ENCODE peak calls at places on chromosome 15, in six cellular contexts. G is stimulated activated CD4-positive, alpha-beta T cell treated with anti-CD3 and anti-CD28 coated beads, TNF-alpha, amount 100 ng/mL, for 1 hour; B is T-helper 1 cell; F is GM20000; M is retina; X is neural crest cell. D is an unnamed sample.

GRCh38 chr15:74453925-74454763 is 6.8 kb downstream of the UBL7 start:
- DNase-seq in B (no peak), M (no peak), X (no peak), G (no peak), F (no peak), D (peak)

GRCh38 chr15:61185759-61186158 is 43.3 kb downstream of the RORA start:
- DNase-seq in G (no peak), B (no peak), F (no peak), X (no peak), M (no peak), D (no peak)

GRCh38 chr15:101255615-101256350 is 3.9 kb upstream of the CHSY1 start:
- DNase-seq in F (no peak), B (no peak), G (no peak), X (no peak), M (no peak), D (no peak)

GRCh38 chr15:63715818-63716217 is 117.9 kb downstream of the HERC1 start:
- DNase-seq in M (no peak), B (no peak), F (no peak), X (no peak), G (no peak), D (no peak)

GRCh38 chr15:78299302-78300102 is at the start of gene SKIC8:
- DNase-seq in B (peak), G (peak), M (peak), F (peak), X (peak), D (peak)

GRCh38 chr15:72116680-72117447 is 1.1 kb downstream of the MYO9A start:
- DNase-seq in M (peak), F (no peak), B (no peak), X (peak), G (no peak), D (no peak)

GRCh38 chr15:82414536-82415191 is 15.0 kb upstream of the GOLGA6L9 start:
- DNase-seq in X (no peak), G (no peak), B (no peak), F (no peak), M (no peak), D (no peak)

GRCh38 chr15:59522988-59523461 is 85.0 kb downstream of the FAM81A start:
- DNase-seq in X (no peak), M (no peak), G (no peak), F (no peak), B (no peak), D (no peak)

GRCh38 chr15:50148362-50148963 is 29.4 kb upstream of the ATP8B4 start:
- DNase-seq in G (no peak), X (peak), B (no peak), M (peak), F (no peak), D (no peak)

GRCh38 chr15:25545889-25546288 is 107.1 kb upstream of the UBE3A start:
- DNase-seq in X (no peak), F (no peak), G (no peak), B (no peak), M (no peak), D (no peak)

GRCh38 chr15:45132844-45133560 is 3.2 kb downstream of the DUOX1 start:
- DNase-seq in F (no peak), M (no peak), X (no peak), B (no peak), G (no peak), D (no peak)

GRCh38 chr15:22979699-22980188 is 424 bp downstream of the CYFIP1 start:
- DNase-seq in B (no peak), M (no peak), G (no peak), F (peak), X (no peak), D (peak)

GRCh38 chr15:42724276-42724675 is 12.7 kb downstream of the CDAN1 start:
- DNase-seq in G (no peak), F (no peak), B (no peak), X (no peak), M (no peak), D (no peak)

GRCh38 chr15:89197503-89197971 is 23.8 kb downstream of the RLBP1 start:
- DNase-seq in M (peak), F (no peak), G (no peak), B (no peak), X (peak), D (no peak)

GRCh38 chr15:42082832-42083604 is 11.3 kb downstream of the PLA2G4D start:
- DNase-seq in X (no peak), M (no peak), B (no peak), G (no peak), F (no peak), D (no peak)

GRCh38 chr15:69105451-69105985 is 54.9 kb upstream of the GLCE start:
- DNase-seq in X (no peak), F (no peak), M (no peak), B (no peak), G (no peak), D (no peak)

GRCh38 chr15:38517312-38517711 is 47.3 kb downstream of the RASGRP1 start:
- DNase-seq in B (no peak), G (no peak), M (no peak), F (no peak), X (no peak), D (no peak)

GRCh38 chr15:63881431-63881830 is 47.7 kb upstream of the HERC1 start:
- DNase-seq in X (no peak), M (no peak), F (no peak), G (no peak), B (no peak), D (no peak)

GRCh38 chr15:100818927-100819326 is 60.7 kb upstream of the ALDH1A3 start:
- DNase-seq in B (no peak), G (no peak), F (no peak), X (no peak), M (no peak), D (no peak)

GRCh38 chr15:70243686-70244540 is 146.2 kb upstream of the TLE3 start:
- DNase-seq in M (peak), G (no peak), B (no peak), X (no peak), F (no peak), D (no peak)

D was measured in CD4-positive, CD25-positive, alpha-beta regulatory T cell.